ENCODE peak calls at places on chromosomes 7 and 10, in four cellular contexts. J is left lobe of liver; V is naive thymus-derived CD8-positive, alpha-beta T cell; G is stomach. P is an unnamed sample.

GRCh38 chr10:103171278-103171677 is 21.8 kb downstream of the NT5C2 start:
- DNase-seq in V (no peak), J (no peak), G (no peak), P (no peak)

GRCh38 chr7:94655562-94655883 is 410 bp downstream of the SGCE start:
- DNase-seq in V (no peak), G (no peak), J (no peak), P (no peak)

GRCh38 chr10:103592186-103593021 is 98.9 kb downstream of the NEURL1 start:
- DNase-seq in V (no peak), J (no peak), G (peak), P (no peak)

GRCh38 chr10:87734987-87735827 is 75.5 kb downstream of the PAPSS2 start:
- DNase-seq in J (no peak), V (no peak), G (no peak), P (no peak)

GRCh38 chr7:134643131-134643530 is 3.5 kb upstream of the BPGM start:
- DNase-seq in V (no peak), J (no peak), G (peak), P (no peak)

GRCh38 chr7:143214789-143215679 is 6.8 kb upstream of the TAS2R40 start:
- DNase-seq in J (no peak), V (peak), G (peak), P (peak)

GRCh38 chr7:7761974-7762769 is 43.8 kb upstream of the RPA3 start:
- DNase-seq in V (no peak), J (no peak), G (no peak), P (peak)

GRCh38 chr7:84044834-84045233 is 149.8 kb downstream of the SEMA3A start:
- DNase-seq in V (no peak), J (no peak), G (no peak), P (no peak)

GRCh38 chr10:70656489-70656888 is 15.8 kb upstream of the ADAMTS14 start:
- DNase-seq in J (no peak), V (no peak), G (no peak), P (no peak)

GRCh38 chr10:80856186-80856585 is 318.5 kb downstream of the SH2D4B start:
- DNase-seq in V (no peak), J (no peak), G (no peak), P (no peak)

GRCh38 chr7:92464515-92464914 is 13.2 kb downstream of the ERVW-1 start:
- DNase-seq in G (no peak), J (no peak), V (no peak), P (no peak)

GRCh38 chr10:28595618-28596017 is 62.7 kb downstream of the WAC start:
- DNase-seq in V (no peak), J (no peak), G (no peak), P (no peak)

GRCh38 chr7:6032167-6032566 is 991 bp downstream of the ANKRD61 start:
- DNase-seq in G (no peak), J (no peak), V (no peak), P (no peak)

GRCh38 chr10:116671274-116671926 is 50.6 kb downstream of the PNLIPRP2 start:
- DNase-seq in V (no peak), G (no peak), J (no peak), P (no peak)

GRCh38 chr10:73920084-73920483 is 9.2 kb downstream of the PLAU start:
- DNase-seq in V (no peak), J (no peak), G (no peak), P (peak)

GRCh38 chr10:25028711-25029110 is 12.3 kb downstream of the THNSL1 start:
- DNase-seq in J (no peak), V (no peak), G (no peak), P (no peak)

GRCh38 chr10:34861293-34862004 is 46.4 kb upstream of the PARD3 start:
- DNase-seq in V (no peak), G (peak), J (no peak), P (no peak)

GRCh38 chr7:5599543-5600200 is 176.0 kb upstream of the TNRC18 start:
- DNase-seq in V (no peak), G (no peak), J (no peak), P (no peak)

GRCh38 chr7:2402687-2403013 is 761 bp upstream of the CHST12 start:
- DNase-seq in J (no peak), V (no peak), G (no peak), P (no peak)

GRCh38 chr7:2979276-2979675 is 64.4 kb downstream of the CARD11 start:
- DNase-seq in V (no peak), G (no peak), J (no peak), P (no peak)

P was measured in KG1.